ENCODE peak calls at places on chromosomes 1 and 21, in eight cellular contexts. U is mesendoderm; G is testis; L is Caco-2; W is ovary; Z is tibial artery; M is GM06990; D is naive thymus-derived CD4-positive, alpha-beta T cell. Q is an unnamed sample.

GRCh38 chr1:76919123-76919522 is 51.8 kb downstream of the ST6GALNAC5 start:
- DNase-seq in U (no peak), G (no peak), L (no peak), W (no peak), Z (no peak), M (no peak), D (no peak), Q (no peak)

GRCh38 chr1:20964540-20965484 is 177.7 kb upstream of the HP1BP3 start:
- DNase-seq in U (peak; percentile 31), G (no peak), L (peak; percentile 12), W (no peak), Z (no peak), M (peak; percentile 59), D (no peak), Q (no peak)

GRCh38 chr21:41974752-41975053 is 20.9 kb upstream of the C2CD2 start:
- DNase-seq in U (no peak), G (no peak), L (no peak), W (no peak), Z (no peak), M (no peak), D (no peak), Q (no peak)

GRCh38 chr1:223886516-223886921 is 40.8 kb upstream of the TP53BP2 start:
- DNase-seq in U (no peak), G (no peak), L (peak; percentile 12), W (no peak), Z (no peak), M (no peak), D (no peak), Q (no peak)

GRCh38 chr1:12604114-12604874 is 13.7 kb downstream of the DHRS3 start:
- DNase-seq in U (peak; percentile 98), G (no peak), L (peak; percentile 72), W (peak; percentile 72), Z (peak; percentile 72), M (no peak), D (peak; percentile 36), Q (peak; percentile 67)

GRCh38 chr1:99850458-99850974 is 355 bp downstream of the AGL start:
- DNase-seq in U (no peak), G (peak; percentile 24), L (no peak), W (no peak), Z (no peak), M (no peak), D (no peak), Q (no peak)

GRCh38 chr1:169545472-169545871 is 40.8 kb downstream of the F5 start:
- DNase-seq in U (no peak), G (no peak), L (no peak), W (no peak), Z (no peak), M (no peak), D (no peak), Q (no peak)

GRCh38 chr1:203860396-203860951 is 925 bp upstream of the SNRPE start:
- DNase-seq in U (no peak), G (peak; percentile 30), L (peak; percentile 14), W (peak; percentile 42), Z (no peak), M (no peak), D (no peak), Q (no peak)

GRCh38 chr21:27423073-27423472 is 456.2 kb upstream of the ADAMTS5 start:
- DNase-seq in U (peak; percentile 66), G (peak; percentile 53), L (no peak), W (peak; percentile 50), Z (peak; percentile 90), M (no peak), D (no peak), Q (no peak)

GRCh38 chr21:38223893-38224540 is 32.8 kb upstream of the KCNJ15 start:
- DNase-seq in U (peak; percentile 72), G (no peak), L (peak; percentile 22), W (no peak), Z (no peak), M (no peak), D (no peak), Q (no peak)

GRCh38 chr1:14437410-14437913 is 161.0 kb upstream of the KAZN start:
- DNase-seq in U (no peak), G (no peak), L (no peak), W (no peak), Z (no peak), M (no peak), D (no peak), Q (no peak)

GRCh38 chr1:234963904-234964702 is 164.5 kb downstream of the TOMM20 start:
- DNase-seq in U (no peak), G (peak; percentile 14), L (no peak), W (no peak), Z (no peak), M (no peak), D (no peak), Q (no peak)

GRCh38 chr1:212727386-212728181 is 27.9 kb upstream of the BATF3 start:
- DNase-seq in U (no peak), G (no peak), L (no peak), W (no peak), Z (no peak), M (no peak), D (no peak), Q (peak; percentile 49)

DNA sequence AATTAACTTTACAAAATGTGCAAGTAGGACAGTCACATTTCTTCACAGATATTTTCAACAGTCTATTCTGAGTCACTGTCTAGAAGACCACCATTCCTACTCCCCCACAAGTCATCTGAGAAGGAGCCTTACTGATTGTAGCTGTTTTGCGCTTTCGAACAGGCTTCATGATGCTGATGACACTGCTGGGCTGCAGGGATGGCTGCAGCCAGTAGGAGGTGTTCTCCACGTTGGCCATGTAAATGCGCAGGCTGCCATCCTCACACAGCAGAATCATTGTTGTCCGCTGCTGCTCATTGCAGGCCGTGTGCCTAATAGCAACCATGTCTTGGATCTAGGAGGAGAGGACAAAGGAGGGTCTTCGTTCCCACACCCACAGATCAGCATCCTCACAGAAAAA is 56.9 kb downstream of the UBR4 start:
- DNase-seq in U (peak; percentile 10), G (no peak), L (no peak), W (no peak), Z (no peak), M (no peak), D (no peak), Q (no peak)
- H3K36me3 ChIP-seq in U (peaks cover 45% of the 10 kb centered on the region), G (no peaks in the 10 kb centered on the region), L (peaks cover 1% of the 10 kb centered on the region), W (no peaks in the 10 kb centered on the region), Z (peaks cover 100% of the 10 kb centered on the region), M (peaks cover 54% of the 10 kb centered on the region), D (peaks cover 89% of the 10 kb centered on the region), Q (peaks cover 97% of the 10 kb centered on the region)

DNA sequence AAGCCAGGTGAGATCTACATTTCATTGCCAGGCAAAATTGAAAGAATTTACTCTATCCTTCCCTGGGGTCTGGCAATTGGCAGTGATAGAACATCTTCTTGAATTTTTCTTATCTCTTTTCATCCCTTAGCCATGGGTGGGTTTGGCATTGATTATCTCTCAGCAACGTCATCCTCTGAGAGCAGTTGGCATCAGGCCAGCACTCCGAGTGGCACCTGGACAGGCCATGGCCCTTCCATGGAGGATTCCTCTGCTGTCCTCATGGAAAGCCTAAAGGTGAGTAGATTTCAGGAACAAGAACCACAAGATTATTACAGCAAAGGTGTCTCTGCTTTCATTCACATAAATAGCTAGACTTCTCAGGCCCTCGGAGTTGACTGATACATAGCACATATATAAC is 39.3 kb downstream of the NCF2 start:
- DNase-seq in U (no peak), G (no peak), L (no peak), W (no peak), Z (no peak), M (no peak), D (no peak), Q (no peak)
- H3K36me3 ChIP-seq in U (peaks cover 2% of the 10 kb centered on the region), G (no peaks in the 10 kb centered on the region), L (peaks cover 6% of the 10 kb centered on the region), W (no peaks in the 10 kb centered on the region), Z (peaks cover 61% of the 10 kb centered on the region), M (peaks cover 19% of the 10 kb centered on the region), D (peaks cover 38% of the 10 kb centered on the region), Q (peaks cover 50% of the 10 kb centered on the region)

DNA sequence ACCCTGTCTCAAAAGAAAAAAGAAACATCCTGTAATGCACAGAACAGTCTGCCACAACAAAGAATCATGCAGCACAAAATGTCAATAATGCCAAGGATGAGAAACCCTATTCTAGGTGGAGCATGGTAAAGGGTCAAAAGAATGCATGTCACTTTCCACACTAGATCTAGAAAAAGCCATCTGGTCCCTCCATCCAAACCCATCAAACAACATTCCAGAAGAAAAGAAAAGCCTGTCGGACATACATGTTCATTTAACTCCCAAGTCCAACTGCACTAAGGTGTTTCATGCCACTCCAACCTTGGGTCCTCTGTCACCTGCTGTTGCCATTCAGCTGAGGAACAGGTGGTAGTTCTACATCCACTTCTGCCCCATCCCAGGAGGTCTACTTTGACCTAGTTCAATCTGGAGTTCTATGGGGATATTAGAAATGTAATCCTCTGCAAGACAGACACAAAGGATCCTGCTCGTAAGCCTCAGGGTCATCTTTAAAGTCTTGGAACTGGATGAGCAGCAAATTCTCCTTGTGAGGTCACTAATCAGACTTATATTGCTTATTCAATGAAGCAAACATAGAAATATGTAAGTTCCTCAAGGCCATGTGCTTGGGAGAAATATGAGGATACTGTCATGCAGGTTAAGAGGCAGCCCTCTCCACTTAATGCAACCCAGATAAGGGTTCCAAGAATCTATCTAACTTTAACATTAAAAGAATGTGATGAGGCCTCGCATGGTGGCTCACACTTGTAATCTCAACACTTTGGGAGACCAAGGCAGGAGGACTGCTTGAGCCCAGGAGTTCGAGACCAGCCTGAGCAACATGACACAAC is 3.7 kb downstream of the DEDD start:
- DNase-seq in U (no peak), G (no peak), L (no peak), W (no peak), Z (no peak), M (no peak), D (no peak), Q (no peak)
- H3K36me3 ChIP-seq in U (peaks cover 12% of the 10 kb centered on the region), G (no peaks in the 10 kb centered on the region), L (peaks cover 1% of the 10 kb centered on the region), W (no peaks in the 10 kb centered on the region), Z (peaks cover 52% of the 10 kb centered on the region), M (peaks cover 9% of the 10 kb centered on the region), D (peaks cover 8% of the 10 kb centered on the region), Q (peaks cover 21% of the 10 kb centered on the region)

GRCh38 chr1:15941899-15942660 is 33.8 kb downstream of the ZBTB17 start:
- DNase-seq in U (no peak), G (peak; percentile 15), L (no peak), W (peak; percentile 22), Z (no peak), M (no peak), D (peak; percentile 19), Q (no peak)
- H3K36me3 ChIP-seq in U (peaks cover 18% of the 10 kb centered on the region), G (no peaks in the 10 kb centered on the region), L (no peaks in the 10 kb centered on the region), W (no peaks in the 10 kb centered on the region), Z (peaks cover 96% of the 10 kb centered on the region), M (peaks cover 60% of the 10 kb centered on the region), D (no peaks in the 10 kb centered on the region), Q (peaks cover 28% of the 10 kb centered on the region)